ENCODE peak calls at places on chromosome 9, in four cellular contexts. N is H1, D is AG09309, H is epithelial cell of proximal tubule. L is an unnamed sample.
A peak's percentile ranks its signal among the peaks of the same experiment; 100 is the strongest.

GRCh38 chr9:129697956-129698757 is 32.7 kb downstream of the PRRX2 start:
- DNase-seq in D (no peak), N (no peak), H (no peak), L (no peak)

GRCh38 chr9:20197976-20198685 is 409.3 kb upstream of the SLC24A2 start:
- DNase-seq in D (no peak), N (no peak), H (no peak), L (no peak)

GRCh38 chr9:14967450-14968321 is 57.5 kb upstream of the FREM1 start:
- DNase-seq in D (no peak), N (no peak), H (no peak), L (no peak)

GRCh38 chr9:126617003-126617739 is 3.4 kb downstream of the LMX1B start:
- DNase-seq in N (no peak), H (no peak), D (no peak), L (no peak)

GRCh38 chr9:16236326-16236725 is 634.1 kb downstream of the BNC2 start:
- DNase-seq in H (peak; percentile 30), D (peak; percentile 97), N (no peak), L (peak; percentile 41)

GRCh38 chr9:128899566-128900322 is 17.8 kb downstream of the LRRC8A start:
- DNase-seq in N (no peak), H (no peak), D (no peak), L (no peak)

GRCh38 chr9:21392270-21392669 is 7.1 kb upstream of the IFNA2 start:
- DNase-seq in N (no peak), D (no peak), H (peak; percentile 36), L (peak; percentile 2)

GRCh38 chr9:33465096-33465495 is 8.6 kb downstream of the NOL6 start:
- DNase-seq in D (no peak), N (no peak), H (no peak), L (no peak)

GRCh38 chr9:82961504-82962125 is 101.3 kb downstream of the RASEF start:
- DNase-seq in H (no peak), D (peak; percentile 23), N (peak; percentile 83), L (peak; percentile 52)

GRCh38 chr9:80218336-80218735 is 646.6 kb downstream of the TLE4 start:
- DNase-seq in N (no peak), H (no peak), D (no peak), L (no peak)

GRCh38 chr9:12684923-12685468 is 8.2 kb upstream of the TYRP1 start:
- DNase-seq in D (no peak), H (no peak), N (no peak), L (no peak)

GRCh38 chr9:20526500-20527319 is 95.6 kb downstream of the MLLT3 start:
- DNase-seq in D (no peak), H (peak; percentile 88), N (no peak), L (no peak)

GRCh38 chr9:118170032-118170955 is 466.1 kb downstream of the TLR4 start:
- DNase-seq in N (peak; percentile 60), H (peak; percentile 13), D (no peak), L (peak; percentile 0)

GRCh38 chr9:87148391-87149237 is 201.3 kb upstream of the GAS1 start:
- DNase-seq in H (no peak), N (peak; percentile 79), D (no peak), L (peak; percentile 37)

GRCh38 chr9:14899815-14900193 is 10.4 kb downstream of the FREM1 start:
- DNase-seq in D (no peak), H (no peak), N (no peak), L (no peak)

GRCh38 chr9:115209601-115210306 is 91.8 kb upstream of the TNC start:
- DNase-seq in D (no peak), N (no peak), H (peak; percentile 57), L (no peak)

GRCh38 chr9:32738501-32739172 is 44.7 kb upstream of the TMEM215 start:
- DNase-seq in H (no peak), D (no peak), N (no peak), L (no peak)

GRCh38 chr9:70484232-70485130 is 70.0 kb upstream of the KLF9 start:
- DNase-seq in H (no peak), N (no peak), D (no peak), L (no peak)

GRCh38 chr9:37745970-37746369 is 7.6 kb upstream of the TRMT10B start:
- DNase-seq in N (no peak), H (no peak), D (no peak), L (no peak)

GRCh38 chr9:81822967-81823366 is 105.3 kb upstream of the SPATA31D4 start:
- DNase-seq in D (no peak), N (no peak), H (no peak), L (no peak)

GRCh38 chr9:83281306-83282255 is 218.6 kb upstream of the RASEF start:
- DNase-seq in N (no peak), H (peak; percentile 85), D (peak; percentile 46), L (peak; percentile 39)

GRCh38 chr9:136327313-136327971 is at the start of gene GPSM1:
- DNase-seq in D (no peak), H (no peak), N (no peak), L (no peak)

GRCh38 chr9:135588371-135588770 is 26.8 kb downstream of the PAEP start:
- DNase-seq in N (peak; percentile 31), D (no peak), H (no peak), L (no peak)

GRCh38 chr9:93886911-93887310 is 68.2 kb downstream of the BARX1 start:
- DNase-seq in N (peak; percentile 39), D (no peak), H (no peak), L (no peak)

GRCh38 chr9:16197578-16198370 is 644.9 kb downstream of the CCDC171 start:
- DNase-seq in H (no peak), D (no peak), N (no peak), L (no peak)

GRCh38 chr9:110606179-110606578 is 26.6 kb upstream of the SVEP1 start:
- DNase-seq in N (no peak), D (no peak), H (no peak), L (no peak)

GRCh38 chr9:73183917-73184861 is 32.5 kb downstream of the ANXA1 start:
- DNase-seq in N (no peak), H (no peak), D (peak; percentile 5), L (no peak)

GRCh38 chr9:124939944-124940343 is 939 bp downstream of the GOLGA1 start:
- DNase-seq in N (no peak), H (no peak), D (no peak), L (no peak)
- H3K4me3 ChIP-seq in N (peak overlapping the region; percentile 83), H (peak overlapping the region; percentile 82), D (peak overlapping the region; percentile 86), L (peak overlapping the region; percentile 90)

DNA sequence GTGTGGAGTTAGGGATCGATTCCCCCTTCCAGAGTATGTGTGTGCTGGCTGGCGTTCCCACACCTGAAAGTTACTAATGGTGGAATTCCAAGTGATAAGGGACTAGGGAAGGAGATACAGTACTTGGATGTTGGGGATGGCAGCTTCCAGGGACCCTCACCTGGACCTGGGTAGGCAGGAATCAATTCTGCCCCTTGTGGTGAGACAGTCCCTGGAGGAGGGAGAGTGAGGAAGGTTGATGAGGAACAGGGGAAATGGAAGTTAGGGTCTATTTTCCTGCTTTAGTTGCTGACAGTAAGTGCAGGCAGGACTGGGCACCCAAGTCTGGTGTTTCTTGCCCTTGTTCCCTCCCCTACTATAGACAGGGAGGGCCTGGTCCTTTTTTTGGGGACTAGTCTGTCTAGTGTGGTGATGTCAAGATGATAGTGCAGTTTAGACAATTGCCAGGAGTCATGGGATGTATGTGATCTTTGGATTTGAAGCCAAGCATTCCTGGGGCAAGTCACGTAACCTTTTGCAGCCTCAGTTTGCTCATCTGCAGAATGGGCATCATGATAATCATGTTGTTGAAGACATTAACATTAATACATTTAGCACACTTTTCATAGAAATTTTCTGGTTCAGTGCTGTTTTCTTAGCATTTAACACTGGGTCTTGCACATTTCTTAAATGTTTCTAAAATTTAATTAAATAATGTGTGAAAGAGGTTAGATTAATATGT is 51.7 kb downstream of the DAB2IP start:
- DNase-seq in H (no peak), D (no peak), N (no peak), L (no peak)
- TF ChIP-seq CTCF in H (peak; percentile 34), D (peak; percentile 21), N (peak; percentile 60), L (peak; percentile 40)

GRCh38 chr9:116796669-116797068 is 109.6 kb downstream of the TRIM32 start:
- DNase-seq in D (no peak), N (no peak), H (no peak), L (no peak)
- H3K4me3 ChIP-seq in D (no peak overlapping the region), N (no peak overlapping the region), H (no peak overlapping the region), L (no peak overlapping the region)

GRCh38 chr9:71778085-71778484 is 9.8 kb upstream of the CEMIP2 start:
- DNase-seq in D (no peak), N (no peak), H (no peak), L (no peak)

GRCh38 chr9:71781391-71781790 is 13.1 kb upstream of the CEMIP2 start:
- DNase-seq in N (no peak), D (no peak), H (no peak), L (no peak)

GRCh38 chr9:71780953-71781352 is 12.6 kb upstream of the CEMIP2 start:
- DNase-seq in H (no peak), D (no peak), N (no peak), L (no peak)

DNA sequence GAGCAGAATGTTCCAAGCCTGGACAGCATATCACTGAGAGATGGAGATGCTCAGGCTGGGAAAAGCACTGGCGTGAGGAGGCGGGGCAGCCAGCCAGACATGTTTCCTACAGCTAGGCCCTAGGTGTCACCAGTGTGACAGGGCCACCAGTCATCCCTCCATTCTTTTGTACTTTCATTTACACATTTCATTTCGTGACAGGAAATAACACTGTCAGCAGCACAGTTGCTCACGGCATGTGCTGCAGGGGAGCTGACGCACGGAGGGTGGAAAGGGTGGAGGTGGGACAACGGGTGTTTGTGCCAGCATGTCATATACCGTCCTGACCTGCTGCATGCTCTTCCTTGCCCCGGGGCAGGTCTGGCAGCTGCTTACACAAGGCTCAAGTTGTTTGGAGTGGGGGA is 14.8 kb upstream of the CEMIP2 start:
- DNase-seq in D (no peak), N (no peak), H (no peak), L (no peak)
- TF ChIP-seq CTCF in D (no peak), N (no peak), H (no peak), L (no peak)

DNA sequence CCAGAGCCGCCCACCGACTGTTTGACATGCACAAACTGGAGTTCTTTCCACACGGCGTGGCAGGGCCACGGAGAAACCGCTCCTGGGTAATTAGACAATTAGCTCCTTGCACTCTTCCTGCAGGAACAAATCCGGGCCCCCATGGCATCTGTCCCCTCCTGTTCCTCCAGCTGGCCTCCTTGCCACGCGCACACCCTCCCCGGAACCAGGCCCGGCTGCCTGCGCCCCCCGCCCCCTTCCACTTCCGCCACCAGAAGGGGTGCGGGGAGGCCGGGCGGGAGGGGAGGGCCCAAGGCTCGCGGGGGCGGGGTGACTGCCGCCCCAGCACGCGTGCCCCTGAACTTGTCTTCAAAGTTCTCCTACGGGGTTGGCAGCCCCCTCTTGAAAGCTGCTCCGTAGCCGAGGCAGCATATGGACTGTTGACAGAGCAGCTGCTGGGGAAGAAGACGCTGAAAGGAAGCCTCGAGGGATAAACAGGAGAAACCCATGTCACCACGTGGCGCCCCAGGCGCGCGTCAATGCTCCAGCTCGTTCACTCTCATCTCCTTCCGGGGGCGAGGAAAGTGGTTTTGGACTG is 74.4 kb downstream of the SEC61B start:
- DNase-seq in N (no peak), D (no peak), H (no peak), L (no peak)
- H3K4me3 ChIP-seq in N (no peak overlapping the region), D (no peak overlapping the region), H (peak overlapping the region; percentile 6), L (no peak overlapping the region)

GRCh38 chr9:88578486-88579362 is 43.7 kb downstream of the NXNL2 start:
- DNase-seq in D (no peak), N (peak; percentile 99), H (no peak), L (no peak)
- TF ChIP-seq CTCF in D (peak; percentile 97), N (peak; percentile 96), H (peak; percentile 93), L (peak; percentile 97)

GRCh38 chr9:76868897-76869296 is 37.0 kb downstream of the PRUNE2 start:
- DNase-seq in D (no peak), N (no peak), H (no peak), L (no peak)
- H3K4me3 ChIP-seq in D (no peak overlapping the region), N (no peak overlapping the region), H (no peak overlapping the region), L (no peak overlapping the region)